ENCODE peak calls at places on chromosomes 4 and X, in six cellular contexts. A, S, M, H, L and P are unnamed samples. For H3K9me3, the result is how much of the 10 kb centered on the place peaks cover.

GRCh38 chrX:1591102-1591862 is at the start of gene AKAP17A:
- DNase-seq in L (peak), M (peak), H (peak), A (peak), S (peak), P (peak)

GRCh38 chrX:20144491-20144890 is 2.9 kb upstream of the EIF1AX start:
- DNase-seq in S (no peak), L (no peak), M (peak), H (peak), A (no peak), P (no peak)

GRCh38 chr4:138821321-138821720 is 194.3 kb upstream of the NOCT start:
- DNase-seq in H (no peak), A (no peak), M (no peak), L (no peak), S (no peak), P (no peak)

GRCh38 chr4:73417973-73418372 is 13.9 kb downstream of the ALB start:
- DNase-seq in A (no peak), M (no peak), L (no peak), S (no peak), H (no peak), P (no peak)

GRCh38 chr4:67885727-67886126 is 1.9 kb upstream of the TMPRSS11D start:
- DNase-seq in M (peak), A (peak), S (no peak), L (no peak), H (peak), P (peak)

GRCh38 chr4:101367201-101367600 is 19.9 kb upstream of the PPP3CA start:
- DNase-seq in A (peak), H (no peak), L (no peak), M (peak), S (no peak), P (peak)

GRCh38 chr4:127648061-127648460 is 15.3 kb downstream of the INTU start:
- DNase-seq in L (no peak), M (no peak), A (no peak), S (no peak), H (no peak), P (no peak)

GRCh38 chr4:145679520-145679919 is 426 bp upstream of the C4orf51 start:
- DNase-seq in A (peak), M (peak), H (peak), L (no peak), S (no peak), P (peak)

GRCh38 chrX:40539214-40540142 is 41.3 kb upstream of the ATP6AP2 start:
- DNase-seq in A (peak), L (peak), M (peak), S (peak), H (no peak), P (peak)

DNA sequence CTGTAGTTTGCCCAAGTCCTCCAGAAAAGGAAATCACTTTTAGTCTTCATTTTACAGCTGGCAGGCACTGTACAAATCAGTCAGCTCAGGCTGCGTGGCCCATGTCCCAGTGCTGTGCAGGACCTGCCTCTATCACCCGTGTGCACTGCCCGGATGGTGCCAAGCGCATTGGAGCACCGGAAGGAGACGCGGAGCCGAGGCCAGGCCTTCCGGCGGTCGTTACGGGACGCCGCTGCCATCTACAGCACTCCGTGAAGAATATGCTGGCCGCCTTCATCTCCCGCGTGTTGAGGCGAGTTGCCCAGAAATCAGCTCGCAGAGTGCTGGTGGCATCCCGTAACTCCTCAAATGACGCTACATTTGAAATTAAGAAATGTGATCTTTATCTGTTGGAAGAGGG is at the start of gene PDHA2:
- DNase-seq in S (no peak), L (no peak), M (no peak), A (no peak), H (no peak), P (no peak)
- H3K9me3 ChIP-seq in S (under half), L (under half), M (under half), A (under half), H (under half), P (under half)

GRCh38 chrX:154374361-154375155 is at the start of gene FLNA:
- DNase-seq in M (peak), A (no peak), H (no peak), L (peak), S (peak), P (peak)

GRCh38 chrX:154376768-154377167 is 2.3 kb upstream of the EMD start:
- DNase-seq in H (no peak), M (no peak), S (no peak), A (no peak), L (no peak), P (no peak)

GRCh38 chrX:154373340-154374306 is 811 bp downstream of the FLNA start:
- DNase-seq in L (peak), S (peak), A (peak), M (peak), H (peak), P (peak)

GRCh38 chrX:154372612-154373022 is 1.8 kb downstream of the FLNA start:
- DNase-seq in M (no peak), H (no peak), S (no peak), L (peak), A (no peak), P (peak)

GRCh38 chrX:154375156-154375504 is 696 bp upstream of the FLNA start:
- DNase-seq in A (no peak), S (no peak), M (no peak), H (no peak), L (no peak), P (no peak)
- H3K9me3 ChIP-seq in A (under half), S (under half), M (under half), H (under half), L (under half), P (under half)

DNA sequence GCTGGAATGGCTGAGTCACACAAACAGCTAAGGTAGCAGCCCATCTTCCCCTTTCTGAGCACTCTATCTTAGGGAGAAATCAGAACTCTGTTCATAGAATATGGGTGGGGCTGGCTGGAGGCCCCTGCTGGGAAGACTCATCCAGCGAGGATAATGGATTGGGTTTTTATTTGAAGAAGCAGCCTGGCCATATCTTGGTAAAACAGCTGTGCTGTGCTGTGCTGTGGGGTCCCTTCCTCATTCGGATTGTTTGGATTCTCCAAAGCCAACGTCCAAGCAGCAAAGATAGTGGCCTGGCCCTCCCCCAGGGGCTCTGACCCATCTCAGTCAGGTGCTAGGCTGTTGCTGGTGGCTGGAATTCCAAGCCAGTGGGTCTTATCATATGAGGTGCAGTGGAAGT is 63.8 kb downstream of the ZNF718 start:
- DNase-seq in H (no peak), L (no peak), A (no peak), S (no peak), M (no peak), P (no peak)
- H3K9me3 ChIP-seq in H (under half), L (under half), A (under half), S (half or more), M (under half), P (half or more)

GRCh38 chr4:22987861-22988260 is 295.1 kb downstream of the GBA3 start:
- DNase-seq in S (no peak), L (no peak), A (no peak), M (peak), H (no peak), P (no peak)

GRCh38 chr4:22986262-22986661 is 293.5 kb downstream of the GBA3 start:
- DNase-seq in S (no peak), H (no peak), A (no peak), L (no peak), M (no peak), P (no peak)

GRCh38 chr4:22991576-22991975 is 298.8 kb downstream of the GBA3 start:
- DNase-seq in A (no peak), S (no peak), M (no peak), L (no peak), H (no peak), P (no peak)

GRCh38 chr4:22986881-22987280 is 294.1 kb downstream of the GBA3 start:
- DNase-seq in H (no peak), L (no peak), M (no peak), S (no peak), A (no peak), P (no peak)

GRCh38 chr4:22988526-22988925 is 295.8 kb downstream of the GBA3 start:
- DNase-seq in A (no peak), S (no peak), M (no peak), L (no peak), H (no peak), P (no peak)
- H3K9me3 ChIP-seq in A (under half), S (under half), M (under half), L (under half), H (under half), P (under half)

DNA sequence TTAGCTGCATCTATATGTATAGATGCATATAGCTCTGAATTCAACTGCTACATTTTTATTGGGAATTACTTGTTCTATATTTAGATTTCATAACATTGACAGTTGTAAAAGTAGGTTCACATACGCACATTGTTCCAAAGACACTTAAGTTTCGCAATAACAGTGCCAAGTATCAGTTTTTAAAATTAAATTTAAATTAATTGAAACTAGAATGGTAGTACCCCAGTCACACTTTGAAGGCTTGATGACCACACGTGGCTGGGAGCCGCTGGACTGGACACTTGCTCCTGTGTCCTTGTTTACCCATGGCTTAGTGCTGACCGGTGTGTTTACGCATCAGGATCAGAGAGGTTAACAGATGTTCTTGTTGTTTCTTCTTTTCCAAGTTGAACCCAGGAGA is 140.7 kb upstream of the PSAPL1 start:
- DNase-seq in S (no peak), L (no peak), H (no peak), M (no peak), A (no peak), P (no peak)
- H3K9me3 ChIP-seq in S (under half), L (under half), H (under half), M (under half), A (half or more), P (half or more)

DNA sequence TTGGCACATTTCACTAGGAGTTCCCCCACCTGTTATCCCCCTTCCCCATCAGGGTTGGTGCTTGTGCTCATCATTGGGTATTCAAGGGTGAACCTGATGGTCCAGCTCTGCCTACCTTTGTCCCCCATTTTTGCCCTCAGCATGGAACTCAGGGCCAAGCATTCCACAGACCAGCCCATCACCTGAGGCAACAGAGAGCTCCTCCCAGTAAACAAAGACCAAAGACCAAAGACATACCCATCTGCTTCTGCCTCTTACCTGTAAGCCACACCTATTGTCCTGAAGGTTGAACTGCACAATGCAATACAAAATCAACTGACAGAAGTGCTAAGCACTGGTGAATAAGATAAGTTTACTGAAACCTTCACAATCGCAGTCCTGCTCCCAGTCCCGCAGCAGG is 237.5 kb downstream of the PAPSS1 start:
- DNase-seq in L (no peak), M (no peak), H (no peak), S (no peak), A (no peak), P (no peak)
- H3K9me3 ChIP-seq in L (under half), M (under half), H (under half), S (under half), A (under half), P (under half)

GRCh38 chr4:14023901-14024300 is 396.4 kb upstream of the BOD1L1 start:
- DNase-seq in A (no peak), M (no peak), H (no peak), S (no peak), L (no peak), P (no peak)
- H3K9me3 ChIP-seq in A (under half), M (under half), H (under half), S (under half), L (under half), P (under half)

DNA sequence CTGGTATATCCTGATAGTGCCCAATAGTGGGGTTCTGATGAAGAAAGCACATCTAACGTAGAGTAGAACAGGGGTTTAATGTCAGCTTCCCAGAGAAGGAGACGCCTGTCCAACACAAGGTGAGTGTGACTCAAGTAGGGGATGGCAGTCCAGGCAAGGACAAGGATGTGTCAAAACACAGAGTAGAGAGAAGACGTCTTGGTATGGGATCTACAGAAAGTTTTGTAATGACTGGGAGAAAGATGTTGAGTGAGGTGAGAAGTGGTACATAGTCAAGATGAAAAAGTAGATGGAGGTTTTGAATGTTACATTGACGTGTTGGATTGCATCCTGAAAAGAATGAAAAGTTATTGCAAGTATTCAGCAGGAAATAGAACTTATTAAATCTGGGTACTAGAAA is 124.4 kb downstream of the TMA16 start:
- DNase-seq in M (no peak), L (no peak), A (no peak), H (no peak), S (no peak), P (no peak)
- H3K9me3 ChIP-seq in M (under half), L (under half), A (under half), H (under half), S (under half), P (under half)